ENCODE peak calls at places on chromosomes 7 and 10, in seven cellular contexts. Y is frontal cortex; L is stimulated activated CD8-positive, alpha-beta memory T cell treated with anti-CD3 and anti-CD28 coated beads, Interleukin-2, amount 100 ng/mL, for 1 hour; K is T-helper 9 cell; C is stimulated activated CD4-positive, alpha-beta T cell treated with anti-CD3 and anti-CD28 coated beads, Interleukin-15, amount 100 ng/mL, for 48 hours; B is Kasumi-1; D is NCI-H460. S is an unnamed sample.

GRCh38 chr10:73591935-73592699 is 975 bp upstream of the USP54 start:
- DNase-seq in B (peak; percentile 26), D (peak; percentile 30), C (no peak), K (no peak), Y (peak; percentile 53), L (no peak), S (peak; percentile 28)

GRCh38 chr7:94440460-94441039 is 45.9 kb downstream of the COL1A2 start:
- DNase-seq in B (no peak), K (no peak), C (no peak), D (no peak), L (no peak), Y (peak; percentile 3), S (peak; percentile 66)

GRCh38 chr7:137164251-137164650 is 179.3 kb downstream of the PTN start:
- DNase-seq in K (no peak), L (no peak), Y (no peak), B (no peak), C (no peak), D (no peak), S (no peak)

GRCh38 chr7:28296571-28297483 is 115.5 kb upstream of the CREB5 start:
- DNase-seq in D (no peak), L (no peak), K (no peak), C (peak; percentile 32), Y (no peak), B (peak; percentile 28), S (peak; percentile 31)

GRCh38 chr10:3258291-3258848 is 85.8 kb upstream of the PITRM1 start:
- DNase-seq in C (no peak), B (no peak), Y (no peak), K (no peak), L (no peak), D (no peak), S (no peak)

GRCh38 chr7:101951757-101952156 is 134.3 kb downstream of the CUX1 start:
- DNase-seq in C (no peak), B (no peak), D (no peak), Y (no peak), L (no peak), K (no peak), S (no peak)

GRCh38 chr10:112615269-112615668 is 168.3 kb downstream of the VTI1A start:
- DNase-seq in D (no peak), C (no peak), K (no peak), Y (no peak), B (no peak), L (no peak), S (no peak)

GRCh38 chr10:109203616-109204375 is 719.5 kb downstream of the XPNPEP1 start:
- DNase-seq in C (no peak), K (no peak), D (no peak), L (no peak), B (no peak), Y (no peak), S (no peak)

GRCh38 chr7:80740778-80741545 is 102.5 kb downstream of the CD36 start:
- DNase-seq in K (no peak), L (no peak), Y (no peak), C (no peak), B (no peak), D (no peak), S (no peak)

GRCh38 chr7:151662291-151662690 is 142.6 kb upstream of the RHEB start:
- DNase-seq in B (no peak), C (no peak), K (no peak), Y (no peak), D (no peak), L (no peak), S (no peak)

GRCh38 chr10:69179089-69179742 is 818 bp upstream of the SUPV3L1 start:
- DNase-seq in Y (no peak), D (no peak), L (no peak), K (peak; percentile 21), C (no peak), B (no peak), S (peak; percentile 21)

GRCh38 chr7:155360495-155361362 is 63.1 kb downstream of the INSIG1 start:
- DNase-seq in L (no peak), D (no peak), K (no peak), B (peak; percentile 81), C (no peak), Y (no peak), S (no peak)

GRCh38 chr7:131080754-131081153 is 246.9 kb upstream of the MKLN1 start:
- DNase-seq in C (no peak), L (no peak), K (no peak), D (no peak), B (no peak), Y (no peak), S (no peak)